ENCODE peak calls at places on chromosomes 4 and X, in four cellular contexts. N is IMR-90, K is K562, L is endothelial cell of umbilical vein. U is an unnamed sample.

GRCh38 chr4:92121099-92121498 is 182.7 kb upstream of the GRID2 start:
- DNase-seq in N (no peak), K (no peak), L (no peak), U (no peak)

GRCh38 chr4:163679189-163679588 is 184.7 kb downstream of the TMA16 start:
- DNase-seq in N (peak), K (no peak), L (no peak), U (no peak)

GRCh38 chr4:104975617-104976016 is 171.1 kb upstream of the TET2 start:
- DNase-seq in N (no peak), K (no peak), L (no peak), U (no peak)

GRCh38 chr4:108170729-108171540 is 2.2 kb upstream of the LEF1 start:
- DNase-seq in N (no peak), K (peak), L (peak), U (no peak)

GRCh38 chrX:45710081-45710801 is 509.6 kb upstream of the DIPK2B start:
- DNase-seq in N (peak), K (no peak), L (peak), U (peak)

GRCh38 chr4:338759-339097 is 1.1 kb downstream of the ZNF141 start:
- DNase-seq in N (no peak), K (no peak), L (no peak), U (no peak)

GRCh38 chrX:39653656-39654055 is 444.1 kb downstream of the BCOR start:
- DNase-seq in N (no peak), K (no peak), L (no peak), U (no peak)

GRCh38 chr4:26127001-26127400 is 193.8 kb upstream of the RBPJ start:
- DNase-seq in N (no peak), K (no peak), L (no peak), U (no peak)

GRCh38 chrX:126170715-126171114 is 4.6 kb upstream of the DCAF12L2 start:
- DNase-seq in N (no peak), K (no peak), L (no peak), U (no peak)

GRCh38 chr4:52880994-52881393 is 18.9 kb downstream of the RASL11B start:
- DNase-seq in N (no peak), K (no peak), L (no peak), U (no peak)

GRCh38 chr4:152090543-152090942 is 329.7 kb upstream of the GATB start:
- DNase-seq in N (peak), K (no peak), L (no peak), U (no peak)

GRCh38 chr4:111556141-111556781 is 589.0 kb upstream of the FAM241A start:
- DNase-seq in N (peak), K (no peak), L (no peak), U (no peak)

GRCh38 chr4:165151734-165152133 is 39.1 kb upstream of the TMEM192 start:
- DNase-seq in N (peak), K (no peak), L (no peak), U (no peak)

GRCh38 chr4:174635732-174636131 is 113.4 kb upstream of the HPGD start:
- DNase-seq in N (no peak), K (no peak), L (no peak), U (no peak)

GRCh38 chr4:73734405-73735070 is 5.8 kb upstream of the CXCL8 start:
- DNase-seq in N (peak), K (no peak), L (peak), U (no peak)

GRCh38 chr4:88087004-88087403 is 71.4 kb downstream of the ABCG2 start:
- DNase-seq in N (no peak), K (no peak), L (no peak), U (no peak)

GRCh38 chr4:1647432-1647831 is 36.7 kb downstream of the FAM53A start:
- DNase-seq in N (no peak), K (peak), L (no peak), U (no peak)

GRCh38 chr4:78954048-78954666 is 14.9 kb upstream of the PAQR3 start:
- DNase-seq in N (no peak), K (peak), L (peak), U (no peak)

GRCh38 chr4:156169011-156169410 is 215.3 kb upstream of the CTSO start:
- DNase-seq in N (peak), K (no peak), L (peak), U (no peak)

GRCh38 chr4:108193891-108194672 is 25.4 kb upstream of the LEF1 start:
- DNase-seq in N (no peak), K (no peak), L (no peak), U (no peak)

GRCh38 chrX:132435222-132435621 is 53.6 kb downstream of the MBNL3 start:
- DNase-seq in N (no peak), K (no peak), L (no peak), U (no peak)

GRCh38 chr4:170015285-170015684 is 10.9 kb downstream of the MFAP3L start:
- DNase-seq in N (no peak), K (no peak), L (no peak), U (no peak)

GRCh38 chr4:147195386-147195785 is 249.7 kb upstream of the TTC29 start:
- DNase-seq in N (peak), K (no peak), L (no peak), U (no peak)

GRCh38 chr4:167622481-167623240 is 388.4 kb upstream of the SPOCK3 start:
- DNase-seq in N (peak), K (peak), L (peak), U (no peak)

GRCh38 chrX:47181301-47181700 is 12.3 kb upstream of the UBA1 start:
- DNase-seq in N (no peak), K (no peak), L (no peak), U (no peak)

GRCh38 chr4:336893-337142 is 796 bp upstream of the ZNF141 start:
- DNase-seq in N (no peak), K (no peak), L (no peak), U (no peak)

GRCh38 chrX:3257471-3257870 is 89.0 kb downstream of the MXRA5 start:
- DNase-seq in N (no peak), K (no peak), L (no peak), U (no peak)

DNA sequence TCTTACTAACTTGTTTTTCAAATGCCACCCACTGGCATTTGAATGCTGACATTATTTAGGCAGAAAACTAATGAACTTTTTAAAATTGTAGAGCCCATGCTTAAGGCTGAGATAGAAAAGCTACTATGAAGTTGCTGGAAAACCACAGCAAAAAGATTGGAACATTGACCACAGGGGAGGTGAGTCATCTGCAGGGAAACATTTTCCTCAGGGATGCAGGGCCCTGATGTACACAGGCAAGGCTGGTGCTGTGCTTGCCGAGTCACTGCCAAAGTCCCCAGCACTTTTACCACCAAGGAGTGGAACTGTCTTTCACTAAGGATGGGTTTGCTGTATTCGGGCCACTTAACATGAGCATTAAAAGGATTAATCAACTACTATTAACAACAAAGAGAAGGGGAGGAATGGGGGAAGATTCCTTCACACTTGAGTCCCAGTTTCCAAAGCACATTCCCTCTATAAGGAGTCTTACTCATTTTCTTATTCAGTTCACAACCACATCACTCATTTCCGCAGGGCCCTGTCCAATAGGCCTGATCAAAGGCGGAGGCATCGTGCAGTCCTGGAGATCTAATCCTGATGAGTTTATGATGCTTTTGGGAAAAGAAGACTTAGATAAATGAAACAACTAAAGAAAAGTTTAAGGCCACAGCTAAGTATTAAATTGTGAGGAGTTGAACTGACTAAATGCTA is 202.9 kb upstream of the NPY2R start:
- DNase-seq in N (peak), K (no peak), L (no peak), U (no peak)
- TF ChIP-seq FOS in N (no peak), K (no peak), L (peak), U (no peak)

DNA sequence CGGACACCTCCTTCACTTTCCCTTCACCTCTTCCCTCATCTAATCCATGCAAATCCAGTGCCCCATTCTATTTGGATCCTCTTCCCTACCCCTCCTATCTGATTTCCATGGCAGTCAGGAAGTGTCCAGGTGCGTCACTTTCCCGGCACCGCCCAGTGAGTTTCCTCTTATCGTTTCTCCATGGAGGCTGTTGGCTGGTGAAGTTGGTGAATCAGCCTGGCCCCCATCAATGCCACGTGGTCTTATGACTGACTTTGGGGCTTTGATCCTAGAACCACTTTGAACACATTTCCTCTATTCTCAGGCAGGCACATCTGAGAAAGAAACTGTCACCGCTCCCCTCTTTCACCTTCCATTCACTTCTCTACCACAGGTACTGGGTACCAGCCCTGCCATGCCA is 137.8 kb downstream of the CEP135 start:
- DNase-seq in N (no peak), K (no peak), L (no peak), U (no peak)
- TF ChIP-seq FOS in N (no peak), K (no peak), L (no peak), U (no peak)

GRCh38 chrX:23844502-23845138 is 61.6 kb downstream of the SAT1 start:
- DNase-seq in N (peak), K (peak), L (peak), U (no peak)
- TF ChIP-seq FOS in N (no peak), K (no peak), L (no peak), U (no peak)

GRCh38 chrX:154761977-154762528 is 611 bp upstream of the DKC1 start:
- DNase-seq in N (no peak), K (no peak), L (peak), U (no peak)
- TF ChIP-seq FOS in N (no peak), K (no peak), L (no peak), U (no peak)

U was measured in GM12878.